ENCODE peak calls at places on chromosomes 12 and 14, in ten cellular contexts. O, B, N, A, L, I, P, E, R and X are unnamed samples.

GRCh38 chr12:122848471-122849351 is 13.5 kb downstream of the HIP1R start:
- DNase-seq in O (no peak), B (no peak), N (no peak), A (no peak), L (peak), I (no peak), P (no peak), E (no peak), R (no peak), X (no peak)

GRCh38 chr14:59344711-59345455 is 120.3 kb downstream of the GPR135 start:
- DNase-seq in O (no peak), B (no peak), N (no peak), A (no peak), L (no peak), I (no peak), P (no peak), E (no peak), R (no peak), X (no peak)

GRCh38 chr14:76775159-76775694 is 14.0 kb downstream of the VASH1 start:
- DNase-seq in O (no peak), B (no peak), N (no peak), A (no peak), L (no peak), I (no peak), P (no peak), E (no peak), R (no peak), X (no peak)

GRCh38 chr14:51604078-51604477 is 47.6 kb upstream of the FRMD6 start:
- DNase-seq in O (no peak), B (no peak), N (no peak), A (peak), L (no peak), I (no peak), P (no peak), E (no peak), R (no peak), X (no peak)

GRCh38 chr12:46503637-46504036 is 131.1 kb upstream of the SLC38A2 start:
- DNase-seq in O (no peak), B (no peak), N (no peak), A (no peak), L (no peak), I (no peak), P (no peak), E (no peak), R (no peak), X (no peak)

GRCh38 chr12:131137836-131138637 is 184.3 kb downstream of the ADGRD1 start:
- DNase-seq in O (no peak), B (no peak), N (no peak), A (no peak), L (no peak), I (no peak), P (no peak), E (no peak), R (no peak), X (no peak)

GRCh38 chr12:109523071-109523470 is 45.6 kb downstream of the UBE3B start:
- DNase-seq in O (no peak), B (no peak), N (no peak), A (no peak), L (no peak), I (no peak), P (no peak), E (no peak), R (no peak), X (no peak)

GRCh38 chr12:108447168-108447840 is 67.8 kb upstream of the FICD start:
- DNase-seq in O (no peak), B (no peak), N (no peak), A (no peak), L (no peak), I (no peak), P (no peak), E (no peak), R (no peak), X (no peak)

GRCh38 chr12:98058838-98059237 is 456.6 kb upstream of the TMPO start:
- DNase-seq in O (no peak), B (no peak), N (no peak), A (peak), L (no peak), I (no peak), P (no peak), E (no peak), R (no peak), X (no peak)

GRCh38 chr12:3604750-3605638 is 114.0 kb downstream of the PRMT8 start:
- DNase-seq in O (no peak), B (no peak), N (no peak), A (no peak), L (no peak), I (no peak), P (no peak), E (no peak), R (no peak), X (no peak)

GRCh38 chr14:69059658-69060648 is 80.9 kb upstream of the ACTN1 start:
- DNase-seq in O (no peak), B (no peak), N (no peak), A (peak), L (no peak), I (no peak), P (no peak), E (no peak), R (no peak), X (no peak)

GRCh38 chr14:30974628-30975027 is 50.8 kb upstream of the AP4S1 start:
- DNase-seq in O (no peak), B (no peak), N (no peak), A (no peak), L (no peak), I (no peak), P (no peak), E (no peak), R (no peak), X (no peak)

GRCh38 chr12:10236720-10237119 is 24.0 kb downstream of the GABARAPL1 start:
- DNase-seq in O (no peak), B (no peak), N (no peak), A (no peak), L (no peak), I (no peak), P (no peak), E (no peak), R (no peak), X (no peak)

GRCh38 chr14:99946652-99947489 is 118.4 kb upstream of the EVL start:
- DNase-seq in O (peak), B (peak), N (peak), A (no peak), L (peak), I (peak), P (peak), E (peak), R (peak), X (peak)